ENCODE peak calls at places on chromosomes 11 and 22, in eight cellular contexts. E is HCT116, W is H1, Y is GM23338, T is K562, R is HepG2, S is endothelial cell of umbilical vein, Q is GM12878. B is an unnamed sample.
A peak's percentile ranks its signal among the peaks of the same experiment; 100 is the strongest.

GRCh38 chr11:103947566-103947919 is 88.9 kb upstream of the DDI1 start:
- DNase-seq in E (no peak), W (no peak), Y (no peak), T (no peak), R (no peak), S (peak; percentile 54), Q (no peak), B (no peak)

GRCh38 chr11:127199306-127199801 is 198.8 kb upstream of the KIRREL3 start:
- DNase-seq in E (no peak), W (no peak), Y (no peak), T (no peak), R (no peak), S (no peak), Q (no peak), B (no peak)

GRCh38 chr11:62805991-62806441 is 776 bp upstream of the NXF1 start:
- DNase-seq in E (no peak), W (no peak), Y (peak; percentile 47), T (peak; percentile 37), R (no peak), S (no peak), Q (no peak), B (no peak)

GRCh38 chr22:30280495-30280894 is 8.8 kb downstream of the CASTOR1 start:
- DNase-seq in E (no peak), W (no peak), Y (no peak), T (no peak), R (no peak), S (no peak), Q (no peak), B (no peak)

GRCh38 chr11:134372961-134373360 is 39.1 kb downstream of the B3GAT1 start:
- DNase-seq in E (no peak), W (no peak), Y (no peak), T (no peak), R (no peak), S (no peak), Q (no peak), B (no peak)

GRCh38 chr22:47005506-47006408 is 243.3 kb downstream of the TBC1D22A start:
- DNase-seq in E (no peak), W (no peak), Y (no peak), T (no peak), R (no peak), S (no peak), Q (no peak), B (no peak)

GRCh38 chr11:69353696-69354544 is 60.0 kb downstream of the MYEOV start:
- DNase-seq in E (no peak), W (no peak), Y (peak; percentile 14), T (no peak), R (no peak), S (no peak), Q (no peak), B (no peak)

GRCh38 chr11:131691558-131692041 is 321.2 kb downstream of the NTM start:
- DNase-seq in E (no peak), W (no peak), Y (peak; percentile 80), T (peak; percentile 82), R (no peak), S (peak; percentile 34), Q (no peak), B (no peak)

GRCh38 chr11:81222491-81222890 is 1511.2 kb downstream of the FAM181B start:
- DNase-seq in E (no peak), W (no peak), Y (peak; percentile 13), T (no peak), R (no peak), S (no peak), Q (no peak), B (no peak)

GRCh38 chr11:12381875-12382274 is 4.5 kb downstream of the PARVA start:
- DNase-seq in E (no peak), W (no peak), Y (no peak), T (no peak), R (no peak), S (no peak), Q (no peak), B (no peak)

GRCh38 chr11:12377824-12378593 is 638 bp downstream of the PARVA start:
- DNase-seq in E (peak; percentile 75), W (peak; percentile 69), Y (peak; percentile 93), T (peak; percentile 24), R (peak; percentile 62), S (peak; percentile 69), Q (no peak), B (peak; percentile 28)

GRCh38 chr11:12376259-12376971 is 956 bp upstream of the PARVA start:
- DNase-seq in E (no peak), W (no peak), Y (no peak), T (no peak), R (no peak), S (no peak), Q (no peak), B (no peak)

GRCh38 chr11:12380565-12381325 is 3.4 kb downstream of the PARVA start:
- DNase-seq in E (no peak), W (no peak), Y (no peak), T (no peak), R (no peak), S (no peak), Q (no peak), B (no peak)

DNA sequence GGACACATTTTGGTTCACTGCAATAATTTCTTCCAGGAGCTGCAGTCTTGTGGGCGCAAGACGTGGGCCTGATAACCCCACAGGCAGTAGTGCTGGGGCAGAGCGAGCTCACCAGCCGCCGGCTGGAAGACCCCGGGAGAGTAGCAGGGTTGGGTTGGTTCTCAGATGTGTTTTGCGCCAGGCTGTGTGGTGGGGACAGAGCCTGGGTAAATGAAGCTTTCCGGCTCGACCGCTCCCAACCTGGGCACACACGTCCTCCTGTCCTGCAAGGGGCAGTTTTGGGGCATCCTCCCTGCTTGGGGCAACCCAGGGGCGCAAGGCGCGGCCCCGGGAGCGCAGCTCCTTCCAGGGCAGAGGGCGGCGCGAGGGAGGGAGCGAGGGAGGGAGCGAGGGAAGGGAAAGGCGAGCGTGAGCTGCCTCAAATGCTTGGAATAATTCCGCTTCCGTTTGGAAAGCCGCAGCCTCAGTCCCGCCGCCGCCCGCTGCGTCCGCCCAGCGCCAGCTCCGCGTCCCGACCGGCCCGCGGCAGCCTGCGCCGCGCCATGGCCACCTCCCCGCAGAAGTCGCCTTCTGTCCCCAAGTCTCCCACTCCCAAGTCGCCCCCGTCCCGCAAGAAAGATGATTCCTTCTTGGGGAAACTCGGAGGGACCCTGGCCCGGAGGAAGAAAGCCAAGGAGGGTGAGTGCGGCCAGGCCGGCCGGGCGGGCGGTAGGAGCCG is at the start of gene PARVA:
- DNase-seq in E (peak; percentile 15), W (peak; percentile 50), Y (peak; percentile 96), T (no peak), R (peak; percentile 50), S (peak; percentile 78), Q (no peak), B (no peak)
- H3K27ac ChIP-seq in E (peak within 1 kb of the TSS; percentile 85), W (peak within 1 kb of the TSS; percentile 83), Y (peak within 1 kb of the TSS; percentile 98), T (no peak within 1 kb of the TSS), R (peak within 1 kb of the TSS; percentile 63), S (peak within 1 kb of the TSS; percentile 95), Q (no peak within 1 kb of the TSS), B (no peak within 1 kb of the TSS)

GRCh38 chr22:22893077-22893805 is 5.6 kb downstream of the IGLL5 start:
- DNase-seq in E (no peak), W (no peak), Y (peak; percentile 8), T (peak; percentile 63), R (no peak), S (no peak), Q (no peak), B (no peak)
- TF ChIP-seq POLR2AphosphoS5 in E (no peak), W (no peak), Y (no peak), T (no peak), R (no peak), S (no peak), Q (no peak), B (no peak)

DNA sequence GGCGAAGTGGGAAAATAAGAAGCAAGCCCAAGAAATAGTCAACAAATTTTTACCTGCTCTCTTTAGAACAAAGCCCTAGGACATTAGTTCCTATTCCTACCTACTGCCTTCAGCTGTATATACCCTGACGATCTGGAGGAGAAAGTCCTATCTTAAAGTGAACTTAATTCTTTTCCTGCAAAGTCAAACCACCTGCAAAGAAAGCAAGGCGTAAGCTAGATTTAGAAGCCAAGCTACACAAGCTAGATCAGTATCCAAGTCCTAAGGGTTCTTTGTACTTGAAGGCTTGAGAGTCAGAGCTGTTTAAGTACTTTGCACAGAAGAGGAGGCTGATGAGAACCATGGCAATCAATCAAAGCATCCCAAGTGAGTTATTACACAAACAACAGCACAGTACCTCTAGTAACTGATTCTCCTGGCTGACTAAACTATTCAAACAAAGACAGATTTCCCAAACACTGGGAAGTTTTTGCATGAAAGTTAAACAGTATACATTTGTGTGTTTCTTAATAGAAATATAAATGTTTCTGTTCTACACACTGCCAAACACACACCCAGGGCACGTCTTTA is 1.9 kb downstream of the CDON start:
- DNase-seq in E (no peak), W (no peak), Y (no peak), T (no peak), R (peak; percentile 45), S (no peak), Q (no peak), B (no peak)
- TF ChIP-seq EZH2 in E (no peak), W (no peak), Y (no peak), T (no peak), R (no peak), S (no peak), Q (no peak), B (no peak)

GRCh38 chr11:65392186-65392829 is 5.9 kb downstream of the FRMD8 start:
- DNase-seq in E (no peak), W (no peak), Y (no peak), T (no peak), R (no peak), S (no peak), Q (no peak), B (no peak)
- H3K27ac ChIP-seq in E (peak overlapping the region; percentile 17), W (no peak overlapping the region), Y (no peak overlapping the region), T (no peak overlapping the region), R (no peak overlapping the region), S (no peak overlapping the region), Q (no peak overlapping the region), B (no peak overlapping the region)

DNA sequence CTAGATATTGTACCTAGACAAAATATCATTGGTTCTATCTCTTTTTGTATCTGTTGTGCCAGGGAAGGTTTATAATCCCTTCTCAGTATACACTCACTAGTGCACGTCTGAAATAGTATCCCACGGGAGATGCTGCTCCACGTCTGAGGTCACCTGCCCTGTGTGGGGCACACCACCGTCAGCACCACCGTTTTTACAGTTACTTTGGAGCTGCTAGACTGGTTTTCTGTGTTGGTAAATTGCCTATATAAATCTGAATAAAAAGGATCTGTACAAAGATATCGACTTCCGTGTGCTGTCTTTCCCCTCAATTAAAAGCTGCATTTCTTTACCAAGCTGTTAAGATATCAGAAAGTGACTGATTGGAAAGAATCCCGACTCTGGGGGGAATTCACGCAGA is 13.0 kb upstream of the MYO18B start:
- DNase-seq in E (no peak), W (no peak), Y (no peak), T (no peak), R (no peak), S (no peak), Q (no peak), B (no peak)
- TF ChIP-seq POLR2AphosphoS5 in E (no peak), W (no peak), Y (no peak), T (no peak), R (no peak), S (no peak), Q (no peak), B (no peak)

B was measured in SK-N-MC.